ENCODE peak calls at places on chromosomes 16 and 17, in four cellular contexts. One of them, this sample, is unnamed.

GRCh38 chr16:78106659-78107058 is 7.2 kb downstream of the WWOX start:
- DNase-seq in AG10803: no peak
- DNase-seq in SW480: no peak
- DNase-seq in D341Med: no peak
- DNase-seq in this sample: no peak

GRCh38 chr17:59513934-59514841 is 51.2 kb upstream of the DHX40 start:
- DNase-seq in SW480: peak
- DNase-seq in AG10803: peak
- DNase-seq in D341Med: peak
- DNase-seq in this sample: peak

GRCh38 chr17:49414271-49414621 is 436 bp downstream of the PHB1 start:
- DNase-seq in D341Med: no peak
- DNase-seq in SW480: no peak
- DNase-seq in AG10803: no peak
- DNase-seq in this sample: no peak

GRCh38 chr16:11170696-11171447 is 85.1 kb downstream of the SOCS1 start:
- DNase-seq in D341Med: no peak
- DNase-seq in AG10803: no peak
- DNase-seq in SW480: no peak
- DNase-seq in this sample: no peak

GRCh38 chr16:28865722-28866453 is 2.2 kb downstream of the SH2B1 start:
- DNase-seq in AG10803: no peak
- DNase-seq in SW480: no peak
- DNase-seq in D341Med: no peak
- DNase-seq in this sample: no peak

GRCh38 chr17:6138761-6139446 is 68.7 kb downstream of the WSCD1 start:
- DNase-seq in D341Med: no peak
- DNase-seq in AG10803: no peak
- DNase-seq in SW480: no peak
- DNase-seq in this sample: no peak

GRCh38 chr17:72119280-72119962 is 1.4 kb upstream of the SOX9 start:
- DNase-seq in D341Med: no peak
- DNase-seq in SW480: peak
- DNase-seq in AG10803: no peak
- DNase-seq in this sample: no peak

GRCh38 chr17:68182940-68183551 is 64.8 kb upstream of the AMZ2 start:
- DNase-seq in D341Med: no peak
- DNase-seq in SW480: no peak
- DNase-seq in AG10803: no peak
- DNase-seq in this sample: no peak

GRCh38 chr17:82881900-82882714 is 42.3 kb upstream of the ZNF750 start:
- DNase-seq in D341Med: no peak
- DNase-seq in SW480: no peak
- DNase-seq in AG10803: peak
- DNase-seq in this sample: no peak

GRCh38 chr16:23807028-23807427 is 28.8 kb upstream of the PRKCB start:
- DNase-seq in SW480: no peak
- DNase-seq in AG10803: no peak
- DNase-seq in D341Med: no peak
- DNase-seq in this sample: no peak

GRCh38 chr16:89031715-89032659 is 55.0 kb upstream of the CBFA2T3 start:
- DNase-seq in AG10803: no peak
- DNase-seq in D341Med: no peak
- DNase-seq in SW480: no peak
- DNase-seq in this sample: no peak

GRCh38 chr17:35213412-35213925 is 19.3 kb upstream of the SLC35G3 start:
- DNase-seq in D341Med: no peak
- DNase-seq in AG10803: no peak
- DNase-seq in SW480: no peak
- DNase-seq in this sample: no peak

GRCh38 chr17:73941919-73942530 is 261.5 kb upstream of the RPL38 start:
- DNase-seq in D341Med: no peak
- DNase-seq in SW480: no peak
- DNase-seq in AG10803: no peak
- DNase-seq in this sample: no peak

GRCh38 chr17:70661342-70662222 is 492.2 kb downstream of the KCNJ2 start:
- DNase-seq in AG10803: peak
- DNase-seq in SW480: peak
- DNase-seq in D341Med: no peak
- DNase-seq in this sample: peak

GRCh38 chr17:70298929-70299529 is 129.7 kb downstream of the KCNJ2 start:
- DNase-seq in AG10803: no peak
- DNase-seq in D341Med: no peak
- DNase-seq in SW480: no peak
- DNase-seq in this sample: no peak

GRCh38 chr16:50696575-50697420 is 3.4 kb downstream of the NOD2 start:
- DNase-seq in AG10803: peak
- DNase-seq in D341Med: no peak
- DNase-seq in SW480: peak
- DNase-seq in this sample: no peak

This sample was measured in NCI-H2227 treated with DMSO at 0.1 percent for 48 hours.